ENCODE peak calls at places on chromosomes 2 and 18, in four cellular contexts. A is breast epithelium; U is CD4-positive, alpha-beta memory T cell; I is activated CD8-positive, alpha-beta memory T cell treated with anti-CD3 and anti-CD28 coated beads for 24 hours. C is an unnamed sample.

GRCh38 chr18:74454279-74454741 is 2.8 kb downstream of the DIPK1C start:
- DNase-seq in I (no peak), A (no peak), U (no peak), C (no peak)

GRCh38 chr2:207473203-207473865 is 56.4 kb upstream of the CREB1 start:
- DNase-seq in A (peak), U (peak), I (no peak), C (no peak)

GRCh38 chr2:139031722-139032121 is 251.5 kb upstream of the NXPH2 start:
- DNase-seq in I (no peak), A (no peak), U (no peak), C (no peak)

GRCh38 chr2:11017921-11018320 is 106.2 kb downstream of the KCNF1 start:
- DNase-seq in I (no peak), U (no peak), A (no peak), C (no peak)

GRCh38 chr18:24220318-24220688 is 81.4 kb downstream of the CABYR start:
- DNase-seq in A (no peak), I (no peak), U (no peak), C (no peak)

GRCh38 chr2:158486970-158487325 is 30.2 kb downstream of the PKP4 start:
- DNase-seq in I (no peak), A (no peak), U (no peak), C (no peak)

GRCh38 chr18:74427442-74428112 is 29.5 kb downstream of the DIPK1C start:
- DNase-seq in A (no peak), U (no peak), I (no peak), C (no peak)

GRCh38 chr2:46179037-46179621 is 118.1 kb upstream of the EPAS1 start:
- DNase-seq in I (peak), U (peak), A (peak), C (no peak)

GRCh38 chr18:46596119-46596518 is 60.9 kb downstream of the LOXHD1 start:
- DNase-seq in A (no peak), I (no peak), U (no peak), C (no peak)

GRCh38 chr18:43034683-43035500 is 80.6 kb downstream of the RIT2 start:
- DNase-seq in A (no peak), I (no peak), U (no peak), C (no peak)

GRCh38 chr18:69233465-69234054 is 167.1 kb upstream of the DOK6 start:
- DNase-seq in I (no peak), U (no peak), A (no peak), C (no peak)

GRCh38 chr2:215436705-215437570 is 1.1 kb upstream of the FN1 start:
- DNase-seq in U (no peak), A (no peak), I (peak), C (no peak)

GRCh38 chr2:13056259-13056843 is 339.6 kb downstream of the TRIB2 start:
- DNase-seq in I (no peak), U (no peak), A (no peak), C (no peak)

GRCh38 chr2:191636235-191636543 is 41.7 kb upstream of the NABP1 start:
- DNase-seq in I (no peak), U (no peak), A (no peak), C (no peak)

GRCh38 chr2:30662268-30663131 is 144.7 kb downstream of the CAPN13 start:
- DNase-seq in A (no peak), U (no peak), I (no peak), C (no peak)

GRCh38 chr2:81283081-81283480 is 978.5 kb upstream of the LRRTM1 start:
- DNase-seq in I (no peak), A (no peak), U (no peak), C (no peak)

GRCh38 chr2:31075936-31076590 is 62.2 kb downstream of the GALNT14 start:
- DNase-seq in I (no peak), U (no peak), A (no peak), C (no peak)

GRCh38 chr18:14970027-14970426 is 222.1 kb downstream of the ANKRD30B start:
- DNase-seq in I (no peak), U (no peak), A (no peak), C (no peak)

GRCh38 chr2:168194784-168195522 is 52.4 kb downstream of the STK39 start:
- DNase-seq in I (no peak), U (peak), A (no peak), C (no peak)

GRCh38 chr18:73156117-73156516 is 288.3 kb upstream of the NETO1 start:
- DNase-seq in U (no peak), A (no peak), I (no peak), C (no peak)

GRCh38 chr2:15359716-15360531 is 201.2 kb downstream of the NBAS start:
- DNase-seq in A (no peak), I (no peak), U (no peak), C (no peak)

GRCh38 chr2:54539683-54540082 is 83.6 kb downstream of the SPTBN1 start:
- DNase-seq in A (no peak), U (no peak), I (no peak), C (no peak)

GRCh38 chr2:190722825-190723224 is 73.9 kb downstream of the NAB1 start:
- DNase-seq in U (no peak), I (no peak), A (no peak), C (no peak)

GRCh38 chr18:47737198-47737830 is 193.1 kb downstream of the SMAD2 start:
- DNase-seq in A (no peak), I (peak), U (no peak), C (no peak)

GRCh38 chr2:241315879-241316700 is at the start of gene SEPTIN2:
- DNase-seq in U (peak), A (peak), I (peak), C (peak)

GRCh38 chr2:26562811-26563645 is 78.1 kb downstream of the CIB4 start:
- DNase-seq in U (no peak), A (peak), I (peak), C (no peak)

GRCh38 chr18:66792466-66792865 is 188.6 kb upstream of the CDH19 start:
- DNase-seq in A (no peak), U (no peak), I (no peak), C (no peak)

GRCh38 chr2:99602475-99602874 is 112.7 kb upstream of the REV1 start:
- DNase-seq in I (no peak), U (no peak), A (no peak), C (no peak)

GRCh38 chr18:39913790-39914366 is 2041.2 kb upstream of the PIK3C3 start:
- DNase-seq in A (no peak), I (no peak), U (no peak), C (no peak)

GRCh38 chr2:25324905-25325592 is 16.7 kb downstream of the DNMT3A start:
- DNase-seq in I (peak), A (no peak), U (no peak), C (no peak)

GRCh38 chr18:79361766-79362522 is 33.8 kb upstream of the NFATC1 start:
- DNase-seq in I (no peak), A (no peak), U (no peak), C (no peak)

GRCh38 chr2:61670591-61671503 is 132.7 kb upstream of the XPO1 start:
- DNase-seq in U (no peak), I (no peak), A (no peak), C (no peak)

GRCh38 chr2:212548459-212548815 is 9.8 kb upstream of the ERBB4 start:
- DNase-seq in U (no peak), A (no peak), I (no peak), C (no peak)

GRCh38 chr18:54946149-54946581 is 13.1 kb downstream of the CCDC68 start:
- DNase-seq in U (peak), A (no peak), I (peak), C (no peak)

C was measured in omental fat pad.